ENCODE peak calls at places on chromosomes 1 and 21, in six cellular contexts. L is H9, T is heart left ventricle, B is hepatocyte, P is left ventricle myocardium inferior, G is fibroblast of lung. W is an unnamed sample. For H3K27me3 and H3K4me1, the result is how much of the 10 kb centered on the place peaks cover.

GRCh38 chr1:245673920-245674414 is 519.2 kb downstream of the KIF26B start:
- DNase-seq in L (no peak), T (no peak), B (no peak), P (no peak), G (peak), W (peak)

GRCh38 chr1:28782011-28782410 is 30.0 kb upstream of the OPRD1 start:
- DNase-seq in L (no peak), T (no peak), B (no peak), P (no peak), G (no peak), W (no peak)

GRCh38 chr1:111989531-111990025 is at the start of gene KCND3:
- DNase-seq in L (no peak), T (peak), B (peak), P (peak), G (peak), W (no peak)

GRCh38 chr1:99370476-99370875 is 106.2 kb downstream of the PLPPR4 start:
- DNase-seq in L (no peak), T (no peak), B (no peak), P (no peak), G (no peak), W (no peak)

GRCh38 chr1:161287482-161288054 is 22.2 kb downstream of the MPZ start:
- DNase-seq in L (no peak), T (no peak), B (peak), P (no peak), G (no peak), W (no peak)

GRCh38 chr1:202085682-202086373 is 36.9 kb upstream of the GPR37L1 start:
- DNase-seq in L (peak), T (no peak), B (peak), P (no peak), G (peak), W (no peak)

GRCh38 chr1:205030916-205031315 is 12.1 kb upstream of the CNTN2 start:
- DNase-seq in L (no peak), T (no peak), B (no peak), P (no peak), G (no peak), W (no peak)

GRCh38 chr1:232477728-232478127 is 152.2 kb downstream of the SIPA1L2 start:
- DNase-seq in L (no peak), T (no peak), B (no peak), P (no peak), G (peak), W (no peak)

GRCh38 chr1:116226017-116226416 is 114.8 kb downstream of the MAB21L3 start:
- DNase-seq in L (no peak), T (no peak), B (no peak), P (no peak), G (no peak), W (no peak)

GRCh38 chr1:59292557-59292956 is 4.3 kb upstream of the FGGY start:
- DNase-seq in L (no peak), T (no peak), B (peak), P (no peak), G (peak), W (no peak)

GRCh38 chr1:44775930-44776748 is 799 bp downstream of the RPS8 start:
- DNase-seq in L (no peak), T (peak), B (peak), P (no peak), G (peak), W (no peak)

GRCh38 chr21:35556536-35556935 is 503.8 kb downstream of the SETD4 start:
- DNase-seq in L (no peak), T (no peak), B (no peak), P (no peak), G (no peak), W (peak)

GRCh38 chr1:233790662-233791371 is 113.7 kb upstream of the SLC35F3 start:
- DNase-seq in L (peak), T (no peak), B (peak), P (no peak), G (peak), W (no peak)

GRCh38 chr1:204166237-204166636 is at the start of gene REN:
- DNase-seq in L (no peak), T (no peak), B (no peak), P (no peak), G (no peak), W (no peak)

GRCh38 chr1:176656257-176656995 is 193.5 kb downstream of the PAPPA2 start:
- DNase-seq in L (no peak), T (no peak), B (peak), P (no peak), G (peak), W (peak)

GRCh38 chr1:217138173-217138838 is 415.1 kb upstream of the ESRRG start:
- DNase-seq in L (no peak), T (no peak), B (no peak), P (no peak), G (no peak), W (peak)

GRCh38 chr1:165330483-165330882 is 26.0 kb downstream of the LMX1A start:
- DNase-seq in L (no peak), T (no peak), B (no peak), P (no peak), G (no peak), W (peak)

GRCh38 chr21:29271927-29272333 is 26.8 kb upstream of the BACH1 start:
- DNase-seq in L (no peak), T (no peak), B (peak), P (no peak), G (peak), W (no peak)

GRCh38 chr1:214864896-214865688 is 217.4 kb upstream of the KCNK2 start:
- DNase-seq in L (no peak), T (no peak), B (no peak), P (no peak), G (peak), W (peak)

GRCh38 chr1:3504823-3505155 is 50.3 kb downstream of the ARHGEF16 start:
- DNase-seq in L (no peak), T (no peak), B (no peak), P (no peak), G (no peak), W (no peak)

GRCh38 chr1:165025805-165026204 is 330.7 kb downstream of the LMX1A start:
- DNase-seq in L (no peak), T (no peak), B (no peak), P (no peak), G (no peak), W (no peak)

GRCh38 chr1:95072117-95072516 is 634 bp downstream of the ALG14 start:
- DNase-seq in L (no peak), T (no peak), B (no peak), P (no peak), G (no peak), W (no peak)

GRCh38 chr1:33295450-33296081 is 25.3 kb downstream of the A3GALT2 start:
- DNase-seq in L (peak), T (peak), B (peak), P (peak), G (peak), W (peak)

GRCh38 chr1:240492832-240493440 is 119.0 kb downstream of the GREM2 start:
- DNase-seq in L (peak), T (no peak), B (peak), P (no peak), G (peak), W (no peak)

GRCh38 chr1:203304391-203304918 is 864 bp upstream of the BTG2 start:
- DNase-seq in L (no peak), T (no peak), B (no peak), P (no peak), G (no peak), W (no peak)

GRCh38 chr1:57796609-57797008 is 372.7 kb upstream of the DAB1 start:
- DNase-seq in L (peak), T (no peak), B (peak), P (no peak), G (peak), W (peak)

GRCh38 chr1:172623748-172624147 is 35.2 kb upstream of the FASLG start:
- DNase-seq in L (no peak), T (no peak), B (no peak), P (no peak), G (no peak), W (no peak)

GRCh38 chr1:179853102-179853501 is 24.5 kb downstream of the TOR1AIP2 start:
- DNase-seq in L (no peak), T (no peak), B (no peak), P (no peak), G (no peak), W (no peak)

GRCh38 chr1:9281071-9281827 is 11.4 kb upstream of the SPSB1 start:
- DNase-seq in L (no peak), T (peak), B (no peak), P (no peak), G (no peak), W (no peak)

GRCh38 chr1:114780344-114781226 is at the start of gene SIKE1:
- DNase-seq in L (peak), T (peak), B (peak), P (peak), G (peak), W (peak)
- TF ChIP-seq CTCF in L (peak), T (peak), B (no peak), P (no peak), G (no peak), W (peak)

GRCh38 chr1:11690669-11691301 is 725 bp upstream of the DRAXIN start:
- DNase-seq in L (no peak), T (no peak), B (peak), P (no peak), G (no peak), W (no peak)
- H3K27me3 ChIP-seq in L (under half), T (half or more), B (half or more), P (half or more), G (under half), W (half or more)

GRCh38 chr21:44872266-44872567 is 1.3 kb downstream of the PTTG1IP start:
- DNase-seq in L (no peak), T (no peak), B (no peak), P (no peak), G (no peak), W (no peak)
- H3K4me1 ChIP-seq in L (under half), T (half or more), B (under half), P (half or more), G (under half), W (under half)

DNA sequence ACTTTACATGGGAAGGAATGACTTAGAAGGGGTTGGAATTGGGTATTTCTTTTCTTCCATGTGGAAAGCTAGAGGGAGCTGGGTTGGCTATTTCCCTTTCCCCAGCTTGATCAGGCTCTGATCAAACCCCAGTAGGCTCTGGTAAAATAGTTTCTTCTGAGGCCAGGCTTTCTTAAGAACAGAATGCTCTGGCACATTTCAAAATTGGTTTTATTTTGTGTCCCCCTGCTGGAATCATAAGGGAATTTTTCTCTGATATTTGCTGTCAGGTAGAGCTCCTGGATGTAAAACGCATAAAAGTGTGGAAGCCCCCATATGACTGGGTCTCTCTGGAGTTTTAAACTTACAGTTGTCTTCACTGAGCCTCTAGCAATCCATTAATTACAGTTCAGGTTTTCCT is 17.1 kb upstream of the APOBEC4 start:
- DNase-seq in L (no peak), T (no peak), B (no peak), P (no peak), G (no peak), W (no peak)
- TF ChIP-seq CTCF in L (no peak), T (no peak), B (no peak), P (no peak), G (no peak), W (peak)

GRCh38 chr1:153260473-153260979 is 1.0 kb downstream of the LORICRIN start:
- DNase-seq in L (no peak), T (no peak), B (no peak), P (no peak), G (no peak), W (no peak)

GRCh38 chr1:153262462-153263157 is 3.1 kb downstream of the LORICRIN start:
- DNase-seq in L (no peak), T (no peak), B (no peak), P (no peak), G (no peak), W (no peak)

GRCh38 chr1:153260980-153261792 is 1.7 kb downstream of the LORICRIN start:
- DNase-seq in L (peak), T (peak), B (no peak), P (peak), G (no peak), W (no peak)

GRCh38 chr1:153259387-153259786 is at the start of gene LORICRIN:
- DNase-seq in L (no peak), T (no peak), B (no peak), P (no peak), G (no peak), W (no peak)

DNA sequence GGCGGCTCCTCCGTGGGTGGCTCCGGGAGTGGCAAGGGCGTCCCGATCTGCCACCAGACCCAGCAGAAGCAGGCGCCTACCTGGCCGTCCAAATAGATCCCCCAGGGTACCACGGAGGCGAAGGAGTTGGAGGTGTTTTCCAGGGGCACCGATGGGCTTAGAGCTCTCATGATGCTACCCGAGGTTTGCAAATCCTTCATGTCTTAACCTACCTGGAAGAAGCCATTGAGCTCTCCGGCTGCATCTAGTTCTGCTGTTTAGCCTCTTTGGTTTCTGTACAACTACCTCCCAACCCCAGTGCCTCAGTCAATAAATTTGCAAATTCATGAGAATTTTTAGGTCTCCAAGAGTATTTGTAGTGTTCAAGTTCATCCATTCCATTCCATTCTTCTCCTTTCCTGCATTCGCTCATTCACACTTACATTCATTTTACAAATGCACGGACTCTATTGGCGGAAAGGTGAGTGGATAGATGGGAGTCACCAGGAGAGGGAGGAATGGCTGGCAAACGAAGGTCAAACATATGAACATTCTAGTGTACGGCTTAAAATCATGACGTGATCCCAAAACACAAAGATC is 2.4 kb downstream of the LORICRIN start:
- DNase-seq in L (no peak), T (no peak), B (no peak), P (no peak), G (no peak), W (no peak)
- H3K27me3 ChIP-seq in L (under half), T (half or more), B (under half), P (half or more), G (under half), W (half or more)

DNA sequence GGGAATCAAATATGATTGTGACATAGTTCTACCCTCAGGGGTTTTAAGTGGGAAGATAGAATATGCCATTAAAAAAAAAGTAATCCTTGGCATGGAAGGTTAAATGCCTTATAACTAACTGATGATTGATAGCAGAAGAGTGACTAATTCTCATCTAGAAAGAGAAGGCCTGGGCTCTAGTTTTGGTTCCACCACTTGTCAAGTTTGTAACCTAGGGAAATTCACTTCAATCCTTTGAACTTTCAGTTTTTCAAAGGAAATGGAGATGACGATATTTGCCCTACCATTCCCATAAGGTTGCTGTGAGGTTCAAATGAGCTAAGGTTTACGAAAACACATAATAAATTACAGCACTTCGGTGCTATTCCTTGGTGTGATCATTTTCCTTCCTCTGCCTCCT is 88.5 kb downstream of the GPR88 start:
- DNase-seq in L (no peak), T (no peak), B (no peak), P (no peak), G (no peak), W (no peak)
- H3K4me1 ChIP-seq in L (under half), T (under half), B (under half), P (under half), G (under half), W (under half)